ENCODE peak calls at places on chromosomes 13 and 19, in five cellular contexts. Q, W, I, G and O are unnamed samples.

GRCh38 chr19:41521860-41522555 is 54.0 kb upstream of the CEACAM21 start:
- DNase-seq in G (no peak), Q (no peak), W (peak), I (no peak), O (no peak)

GRCh38 chr13:111853766-111854165 is 213.2 kb upstream of the SOX1 start:
- DNase-seq in I (no peak), Q (no peak), G (no peak), W (no peak), O (peak)

GRCh38 chr19:50649433-50650391 is at the start of gene C19orf81:
- DNase-seq in I (no peak), W (peak), G (no peak), Q (no peak), O (no peak)

GRCh38 chr13:114130708-114131580 is 1.5 kb downstream of the RASA3 start:
- DNase-seq in Q (peak), W (peak), I (peak), G (peak), O (peak)

GRCh38 chr13:30194906-30195305 is 112.4 kb downstream of the KATNAL1 start:
- DNase-seq in G (no peak), I (no peak), W (peak), Q (no peak), O (no peak)

GRCh38 chr13:108944760-108945159 is 315.3 kb downstream of the MYO16 start:
- DNase-seq in Q (no peak), I (no peak), W (no peak), G (no peak), O (no peak)

GRCh38 chr19:38676878-38677646 is 29.6 kb downstream of the ACTN4 start:
- DNase-seq in G (no peak), W (no peak), I (no peak), Q (no peak), O (no peak)

GRCh38 chr13:41621716-41622508 is 164.6 kb downstream of the RGCC start:
- DNase-seq in G (no peak), I (no peak), W (peak), Q (no peak), O (no peak)

GRCh38 chr13:32315255-32316029 is at the start of the genes BRCA2 and ZAR1L:
- DNase-seq in Q (peak), W (peak), G (peak), I (peak), O (peak)

GRCh38 chr13:23205807-23206206 is 25.0 kb downstream of the SGCG start:
- DNase-seq in I (no peak), G (no peak), W (no peak), Q (no peak), O (no peak)

GRCh38 chr19:15551183-15552004 is 43.1 kb downstream of the CYP4F22 start:
- DNase-seq in I (peak), G (no peak), W (no peak), Q (no peak), O (no peak)

GRCh38 chr13:110511509-110512181 is 49.9 kb downstream of the RAB20 start:
- DNase-seq in I (no peak), Q (no peak), W (no peak), G (no peak), O (no peak)

GRCh38 chr13:60627071-60627686 is 230.2 kb downstream of the TDRD3 start:
- DNase-seq in W (peak), G (no peak), Q (no peak), I (peak), O (no peak)

GRCh38 chr13:32426981-32427851 is 714 bp downstream of the N4BP2L1 start:
- DNase-seq in I (peak), G (peak), W (peak), Q (peak), O (no peak)

GRCh38 chr13:110298566-110299321 is 8.2 kb downstream of the COL4A1 start:
- DNase-seq in Q (no peak), I (no peak), G (no peak), W (no peak), O (peak)

GRCh38 chr13:105997436-105998232 is 537.8 kb downstream of the EFNB2 start:
- DNase-seq in G (no peak), Q (no peak), W (no peak), I (no peak), O (no peak)

GRCh38 chr19:40756502-40757110 is 5.6 kb downstream of the SNRPA start:
- DNase-seq in I (no peak), Q (no peak), W (no peak), G (no peak), O (no peak)

GRCh38 chr19:42081584-42082258 is 5.8 kb downstream of the ZNF574 start:
- DNase-seq in Q (no peak), G (no peak), W (no peak), I (no peak), O (no peak)

GRCh38 chr13:23828866-23829265 is 60.3 kb downstream of the MIPEP start:
- DNase-seq in G (no peak), I (no peak), Q (no peak), W (no peak), O (no peak)

GRCh38 chr13:27791146-27791900 is 960 bp upstream of the GSX1 start:
- DNase-seq in Q (no peak), G (no peak), I (peak), W (no peak), O (no peak)

GRCh38 chr13:27788271-27788670 is 4.0 kb upstream of the GSX1 start:
- DNase-seq in Q (no peak), W (no peak), I (no peak), G (no peak), O (no peak)

GRCh38 chr13:27789153-27789494 is 3.2 kb upstream of the GSX1 start:
- DNase-seq in G (no peak), Q (no peak), I (peak), W (no peak), O (no peak)

GRCh38 chr13:27790523-27790922 is 1.8 kb upstream of the GSX1 start:
- DNase-seq in I (peak), G (no peak), Q (no peak), W (no peak), O (no peak)

GRCh38 chr13:27789495-27790303 is 2.6 kb upstream of the GSX1 start:
- DNase-seq in G (no peak), W (no peak), Q (no peak), I (peak), O (no peak)
- H3K4me3 ChIP-seq in G (peak), W (no peak), Q (peak), I (peak), O (no peak)

GRCh38 chr19:5943623-5944022 is 29.6 kb downstream of the CAPS start:
- DNase-seq in W (no peak), Q (no peak), I (no peak), G (no peak), O (no peak)
- H3K27ac ChIP-seq in W (no peak), Q (peak), I (no peak), G (no peak), O (no peak)

GRCh38 chr13:57286511-57287098 is 119.6 kb downstream of the PRR20E start:
- DNase-seq in Q (no peak), W (no peak), I (no peak), G (no peak), O (no peak)
- H3K4me3 ChIP-seq in Q (no peak), W (no peak), I (no peak), G (no peak), O (no peak)

GRCh38 chr19:7372810-7373209 is 24.1 kb downstream of the ARHGEF18 start:
- DNase-seq in W (no peak), I (no peak), G (no peak), Q (no peak), O (no peak)
- H3K27ac ChIP-seq in W (no peak), I (no peak), G (no peak), Q (no peak), O (no peak)

GRCh38 chr19:30373593-30373992 is 1.4 kb downstream of the ZNF536 start:
- DNase-seq in I (no peak), G (no peak), W (no peak), Q (no peak), O (no peak)
- H3K4me3 ChIP-seq in I (no peak), G (no peak), W (no peak), Q (no peak), O (no peak)

GRCh38 chr19:10532457-10532856 is 11.2 kb upstream of the ATG4D start:
- DNase-seq in Q (no peak), I (no peak), G (no peak), W (no peak), O (no peak)

GRCh38 chr19:10535613-10536012 is 8.1 kb upstream of the ATG4D start:
- DNase-seq in I (no peak), G (no peak), Q (no peak), W (no peak), O (no peak)

GRCh38 chr19:10538204-10538603 is 5.5 kb upstream of the ATG4D start:
- DNase-seq in I (no peak), W (no peak), Q (no peak), G (no peak), O (no peak)

GRCh38 chr19:10537668-10538067 is 6.0 kb upstream of the ATG4D start:
- DNase-seq in Q (no peak), W (no peak), I (no peak), G (no peak), O (no peak)

GRCh38 chr19:10533656-10534386 is 9.9 kb upstream of the ATG4D start:
- DNase-seq in Q (no peak), G (no peak), W (no peak), I (no peak), O (no peak)
- H3K27ac ChIP-seq in Q (peak), G (no peak), W (no peak), I (no peak), O (peak)

GRCh38 chr19:47018923-47019322 is 714 bp upstream of the NPAS1 start:
- DNase-seq in Q (no peak), G (no peak), W (no peak), I (no peak), O (no peak)

GRCh38 chr19:47020992-47021496 is 1.4 kb downstream of the NPAS1 start:
- DNase-seq in I (no peak), G (no peak), Q (no peak), W (no peak), O (no peak)

GRCh38 chr19:47021536-47022139 is 2.0 kb downstream of the NPAS1 start:
- DNase-seq in W (no peak), G (no peak), I (no peak), Q (no peak), O (no peak)

GRCh38 chr19:47019431-47020041 is at the start of gene NPAS1:
- DNase-seq in Q (no peak), W (peak), I (no peak), G (no peak), O (no peak)

DNA sequence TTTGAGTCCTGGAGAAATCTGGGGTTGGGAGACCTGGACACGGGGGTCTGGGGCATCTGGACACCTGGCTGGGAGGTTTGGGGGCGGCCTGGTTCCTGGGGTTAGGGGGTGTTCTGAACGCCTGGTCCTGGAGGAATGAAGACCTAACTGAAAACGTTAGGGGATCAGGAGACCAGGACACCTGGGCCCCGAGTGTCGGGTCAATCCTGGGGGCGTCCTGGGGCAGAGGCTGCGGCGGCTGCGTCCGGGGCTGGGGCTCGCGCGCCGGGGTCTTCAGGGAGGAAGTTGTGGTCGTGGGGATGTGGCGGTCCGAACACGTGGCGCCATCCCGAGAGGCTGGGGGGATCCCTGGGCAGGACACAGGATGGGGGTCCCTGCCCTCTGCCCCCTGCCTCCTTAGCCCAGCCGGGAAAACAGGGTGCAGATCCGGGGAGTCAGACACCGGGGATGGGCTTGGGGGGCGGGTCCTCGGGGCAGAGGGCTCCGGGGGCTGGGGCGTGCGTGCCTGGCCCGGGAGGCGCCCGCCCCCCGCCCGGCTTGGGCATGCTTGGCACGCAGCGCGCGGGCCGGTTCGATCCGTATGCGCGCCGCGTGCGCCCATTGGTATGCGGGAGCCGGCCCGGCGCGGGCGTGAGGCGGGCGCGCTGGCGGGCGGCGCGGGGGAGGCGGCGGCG is 632 bp downstream of the NPAS1 start:
- DNase-seq in I (no peak), Q (no peak), G (no peak), W (peak), O (no peak)
- H3K4me3 ChIP-seq in I (no peak), Q (peak), G (peak), W (peak), O (peak)

DNA sequence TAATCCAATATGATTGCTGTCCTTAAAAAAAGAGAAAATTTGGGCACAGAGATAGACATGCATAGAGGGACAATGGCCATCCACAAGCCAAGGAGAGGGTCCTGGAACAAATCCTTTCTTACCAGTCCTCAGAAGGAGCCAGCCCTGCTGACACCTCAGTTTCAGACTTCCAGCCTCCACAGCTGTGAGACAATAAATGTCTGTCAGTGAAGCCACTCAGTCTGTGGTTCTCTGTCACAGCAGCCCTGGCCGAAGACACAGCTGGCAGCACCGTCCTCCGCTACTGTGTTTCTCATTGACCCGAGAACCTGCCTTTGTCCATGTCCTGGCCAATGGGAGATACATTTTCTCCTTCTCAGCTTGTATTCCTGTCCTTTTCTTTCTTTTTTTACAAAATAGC is 207.9 kb downstream of the TM9SF2 start:
- DNase-seq in I (no peak), G (no peak), Q (no peak), W (no peak), O (no peak)
- H3K27ac ChIP-seq in I (no peak), G (no peak), Q (no peak), W (no peak), O (no peak)

GRCh38 chr13:27334774-27335490 is 64.3 kb downstream of the RASL11A start:
- DNase-seq in I (no peak), Q (no peak), W (no peak), G (no peak), O (no peak)
- H3K4me3 ChIP-seq in I (no peak), Q (no peak), W (no peak), G (no peak), O (no peak)